ENCODE peak calls at places on chromosomes 1 and 21, in five cellular contexts. F is endothelial cell; C is kidney tubule cell; U is stimulated activated CD4-positive, alpha-beta T cell treated with anti-CD3 and anti-CD28 coated beads, Interleukin-4, amount 100 ng/mL, for 4 hours; I is NCI-H1048. W is an unnamed sample.

GRCh38 chr1:156233421-156234127 is 8.4 kb upstream of the BGLAP start:
- DNase-seq in I (no peak), C (peak; percentile 69), U (no peak), F (no peak), W (peak; percentile 45)

GRCh38 chr1:38046884-38047602 is 450 bp upstream of the POU3F1 start:
- DNase-seq in U (peak; percentile 85), C (peak; percentile 72), I (peak; percentile 74), F (peak; percentile 87), W (peak; percentile 58)

GRCh38 chr21:38139380-38140168 is 117.2 kb upstream of the KCNJ15 start:
- DNase-seq in F (no peak), C (no peak), I (no peak), U (no peak), W (peak; percentile 95)

GRCh38 chr1:207017615-207018559 is 14.7 kb downstream of the C1orf116 start:
- DNase-seq in I (no peak), F (no peak), C (peak; percentile 67), U (no peak), W (peak; percentile 97)

GRCh38 chr1:28927442-28928305 is 13.3 kb downstream of the EPB41 start:
- DNase-seq in I (no peak), U (no peak), F (no peak), C (no peak), W (no peak)

GRCh38 chr1:67897270-67897949 is 64.1 kb upstream of the GNG12 start:
- DNase-seq in U (no peak), C (no peak), I (no peak), F (no peak), W (no peak)

GRCh38 chr1:206693592-206693991 is 8.9 kb downstream of the MAPKAPK2 start:
- DNase-seq in C (peak; percentile 87), I (no peak), F (no peak), U (no peak), W (no peak)

GRCh38 chr1:92538413-92539061 is 51.8 kb upstream of the GFI1 start:
- DNase-seq in I (no peak), F (no peak), U (peak; percentile 12), C (peak; percentile 2), W (peak; percentile 9)

GRCh38 chr1:154852845-154853244 is 17.2 kb downstream of the KCNN3 start:
- DNase-seq in C (no peak), U (no peak), F (no peak), I (no peak), W (no peak)

GRCh38 chr1:36871146-36871971 is 163.0 kb downstream of the GRIK3 start:
- DNase-seq in I (no peak), F (no peak), U (no peak), C (no peak), W (no peak)

GRCh38 chr1:3593745-3594144 is 17.6 kb downstream of the MEGF6 start:
- DNase-seq in C (no peak), F (no peak), U (no peak), I (no peak), W (no peak)

GRCh38 chr1:114821978-114822377 is 32.7 kb upstream of the SYCP1 start:
- DNase-seq in U (no peak), C (no peak), I (no peak), F (no peak), W (no peak)

GRCh38 chr21:45386728-45387371 is 18.1 kb upstream of the COL18A1 start:
- DNase-seq in C (peak; percentile 93), I (no peak), U (no peak), F (peak; percentile 47), W (peak; percentile 75)

GRCh38 chr1:119347858-119348257 is 20.7 kb upstream of the HAO2 start:
- DNase-seq in U (no peak), C (peak; percentile 85), I (no peak), F (no peak), W (no peak)

GRCh38 chr1:29391362-29391880 is 155.1 kb downstream of the PTPRU start:
- DNase-seq in F (no peak), C (no peak), I (no peak), U (no peak), W (no peak)

W was measured in PC-3.